ENCODE peak calls at places on chromosome 16, in seven cellular contexts. P is MG63; H is CD8-positive, alpha-beta T cell; U is fibroblast of lung; F is HCT116; E is neural progenitor cell; R is cardiac muscle cell. V is an unnamed sample. For H3K9me3, the result is how much of the 10 kb centered on the place peaks cover.

GRCh38 chr16:11045846-11046245 is 101.5 kb downstream of the CLEC16A start:
- DNase-seq in P (no peak), H (no peak), U (peak), F (no peak), E (no peak), R (peak), V (peak)

GRCh38 chr16:67399218-67399733 is 6.0 kb upstream of the TPPP3 start:
- DNase-seq in P (no peak), H (no peak), U (peak), F (no peak), E (peak), R (peak), V (peak)

GRCh38 chr16:72848759-72849664 is 198.9 kb downstream of the ZFHX3 start:
- DNase-seq in P (peak), H (no peak), U (peak), F (peak), E (peak), R (peak), V (peak)

GRCh38 chr16:11683140-11683539 is 14.9 kb downstream of the SNN start:
- DNase-seq in P (no peak), H (no peak), U (no peak), F (no peak), E (no peak), R (no peak), V (no peak)

GRCh38 chr16:20851601-20852000 is 45.3 kb downstream of the REXO5 start:
- DNase-seq in P (peak), H (no peak), U (peak), F (peak), E (no peak), R (peak), V (peak)

GRCh38 chr16:27385398-27385797 is 16.6 kb upstream of the IL21R start:
- DNase-seq in P (no peak), H (no peak), U (no peak), F (no peak), E (no peak), R (no peak), V (no peak)

GRCh38 chr16:19601083-19601976 is 45.8 kb downstream of the VPS35L start:
- DNase-seq in P (no peak), H (no peak), U (peak), F (peak), E (peak), R (peak), V (peak)

GRCh38 chr16:9062301-9062700 is 29.1 kb upstream of the HAPSTR1 start:
- DNase-seq in P (no peak), H (no peak), U (no peak), F (no peak), E (no peak), R (no peak), V (no peak)

GRCh38 chr16:4839942-4840341 is 7.1 kb downstream of the GLYR1 start:
- DNase-seq in P (no peak), H (no peak), U (peak), F (no peak), E (no peak), R (no peak), V (no peak)

GRCh38 chr16:50644730-50645129 is 36.4 kb downstream of the SNX20 start:
- DNase-seq in P (no peak), H (peak), U (peak), F (peak), E (peak), R (peak), V (peak)

GRCh38 chr16:726438-727290 is at the start of the genes CCDC78 and HAGHL:
- DNase-seq in P (peak), H (peak), U (peak), F (no peak), E (peak), R (peak), V (peak)

GRCh38 chr16:23999663-24000062 is 163.9 kb downstream of the PRKCB start:
- DNase-seq in P (no peak), H (no peak), U (no peak), F (no peak), E (no peak), R (no peak), V (no peak)

GRCh38 chr16:13858873-13859580 is 60.9 kb upstream of the ERCC4 start:
- DNase-seq in P (no peak), H (no peak), U (no peak), F (no peak), E (no peak), R (no peak), V (no peak)

GRCh38 chr16:3189869-3190268 is 1.9 kb downstream of the OR1F1 start:
- DNase-seq in P (no peak), H (no peak), U (no peak), F (no peak), E (peak), R (no peak), V (no peak)
- H3K4me3 ChIP-seq in P (peak), H (no peak), U (peak), F (no peak), E (peak), R (peak), V (peak)

GRCh38 chr16:35142147-35142808 is 1682.9 kb downstream of the TP53TG3F start:
- DNase-seq in P (no peak), H (no peak), U (no peak), F (no peak), E (no peak), R (no peak), V (no peak)
- H3K9me3 ChIP-seq in P (under half), H (under half), U (under half), F (under half), E (under half), R (under half), V (under half)

GRCh38 chr16:89863741-89864391 is 9.5 kb upstream of the TCF25 start:
- DNase-seq in P (no peak), H (peak), U (peak), F (no peak), E (no peak), R (peak), V (peak)
- H3K4me3 ChIP-seq in P (no peak), H (peak), U (no peak), F (no peak), E (no peak), R (no peak), V (no peak)

GRCh38 chr16:22785552-22785951 is 28.4 kb upstream of the HS3ST2 start:
- DNase-seq in P (no peak), H (no peak), U (no peak), F (no peak), E (no peak), R (no peak), V (no peak)
- H3K9me3 ChIP-seq in P (under half), H (under half), U (under half), F (under half), E (under half), R (under half), V (under half)

GRCh38 chr16:56307534-56307873 is 116.2 kb downstream of the GNAO1 start:
- DNase-seq in P (no peak), H (no peak), U (no peak), F (no peak), E (no peak), R (no peak), V (no peak)
- H3K4me3 ChIP-seq in P (no peak), H (no peak), U (no peak), F (no peak), E (no peak), R (no peak), V (no peak)

DNA sequence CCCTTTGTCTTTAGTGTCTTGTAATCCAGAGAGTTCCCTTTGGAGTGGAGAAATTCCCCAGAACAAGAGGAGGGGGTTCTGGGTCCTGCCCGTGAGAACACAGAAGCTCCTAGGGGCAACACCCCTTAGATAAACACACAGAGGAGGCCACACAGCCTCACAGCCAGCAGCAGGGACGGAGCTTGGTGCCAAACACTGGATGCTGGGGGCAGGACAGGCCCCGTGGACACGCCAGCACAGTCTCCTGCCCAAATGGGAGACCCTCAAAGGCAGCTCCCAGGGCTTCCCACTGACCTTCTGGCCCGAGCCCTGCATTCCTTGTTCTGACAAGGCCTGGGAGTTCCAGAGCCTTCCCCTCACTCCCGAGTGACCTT is 31.8 kb upstream of the JPH3 start:
- DNase-seq in P (no peak), H (no peak), U (no peak), F (no peak), E (no peak), R (no peak), V (no peak)
- H3K9me3 ChIP-seq in P (under half), H (under half), U (under half), F (under half), E (under half), R (under half), V (under half)

GRCh38 chr16:74261068-74261467 is 35.5 kb upstream of the PSMD7 start:
- DNase-seq in P (peak), H (no peak), U (no peak), F (no peak), E (no peak), R (no peak), V (no peak)

GRCh38 chr16:74268372-74268782 is 28.2 kb upstream of the PSMD7 start:
- DNase-seq in P (no peak), H (no peak), U (no peak), F (no peak), E (no peak), R (no peak), V (no peak)

DNA sequence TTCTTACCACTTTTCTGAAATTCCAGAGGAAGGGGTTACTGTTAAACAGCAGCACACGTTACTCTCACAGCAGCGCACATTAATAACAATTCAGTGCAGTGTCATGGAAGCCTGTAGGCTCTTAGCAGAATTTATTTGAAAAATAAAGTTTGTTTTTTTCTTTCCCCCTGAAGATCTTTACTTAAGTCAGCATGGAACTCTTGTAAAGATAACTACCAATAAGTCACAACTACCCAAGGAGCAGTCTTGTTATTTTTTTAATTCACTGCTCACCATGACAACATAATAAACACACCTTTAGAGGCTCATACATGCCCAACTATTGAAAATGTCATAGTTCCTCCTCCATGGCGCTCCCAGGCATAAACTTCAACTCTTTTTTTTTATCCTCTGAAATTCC is 31.8 kb upstream of the PSMD7 start:
- DNase-seq in P (no peak), H (no peak), U (no peak), F (no peak), E (peak), R (no peak), V (no peak)
- H3K4me3 ChIP-seq in P (no peak), H (no peak), U (no peak), F (no peak), E (no peak), R (no peak), V (no peak)

GRCh38 chr16:68790130-68790761 is 53.1 kb upstream of the TANGO6 start:
- DNase-seq in P (peak), H (no peak), U (peak), F (no peak), E (peak), R (peak), V (peak)
- H3K9me3 ChIP-seq in P (under half), H (under half), U (under half), F (under half), E (under half), R (under half), V (under half)

DNA sequence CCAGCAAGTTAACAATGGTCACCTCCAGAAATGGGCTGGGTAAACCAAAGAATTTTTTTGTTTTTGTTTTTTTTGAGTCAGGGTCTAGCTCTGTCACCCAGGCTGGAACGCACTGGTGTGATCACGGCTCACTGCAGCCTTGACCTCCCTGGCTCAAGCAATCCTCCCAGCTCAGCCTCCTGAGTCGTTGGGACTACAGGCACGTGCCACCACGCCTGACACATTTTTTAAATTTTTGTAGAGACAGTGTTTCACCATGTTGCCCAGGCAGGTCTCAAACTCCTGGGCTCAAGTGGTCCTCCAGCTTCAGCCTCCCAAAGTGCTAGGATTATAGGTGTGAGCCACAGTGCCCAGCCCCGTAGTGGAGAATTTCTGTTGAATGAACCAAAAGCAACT is 1.7 kb downstream of the SPSB3 start:
- DNase-seq in P (no peak), H (no peak), U (no peak), F (no peak), E (no peak), R (no peak), V (no peak)
- H3K4me3 ChIP-seq in P (peak), H (no peak), U (no peak), F (no peak), E (no peak), R (no peak), V (peak)

DNA sequence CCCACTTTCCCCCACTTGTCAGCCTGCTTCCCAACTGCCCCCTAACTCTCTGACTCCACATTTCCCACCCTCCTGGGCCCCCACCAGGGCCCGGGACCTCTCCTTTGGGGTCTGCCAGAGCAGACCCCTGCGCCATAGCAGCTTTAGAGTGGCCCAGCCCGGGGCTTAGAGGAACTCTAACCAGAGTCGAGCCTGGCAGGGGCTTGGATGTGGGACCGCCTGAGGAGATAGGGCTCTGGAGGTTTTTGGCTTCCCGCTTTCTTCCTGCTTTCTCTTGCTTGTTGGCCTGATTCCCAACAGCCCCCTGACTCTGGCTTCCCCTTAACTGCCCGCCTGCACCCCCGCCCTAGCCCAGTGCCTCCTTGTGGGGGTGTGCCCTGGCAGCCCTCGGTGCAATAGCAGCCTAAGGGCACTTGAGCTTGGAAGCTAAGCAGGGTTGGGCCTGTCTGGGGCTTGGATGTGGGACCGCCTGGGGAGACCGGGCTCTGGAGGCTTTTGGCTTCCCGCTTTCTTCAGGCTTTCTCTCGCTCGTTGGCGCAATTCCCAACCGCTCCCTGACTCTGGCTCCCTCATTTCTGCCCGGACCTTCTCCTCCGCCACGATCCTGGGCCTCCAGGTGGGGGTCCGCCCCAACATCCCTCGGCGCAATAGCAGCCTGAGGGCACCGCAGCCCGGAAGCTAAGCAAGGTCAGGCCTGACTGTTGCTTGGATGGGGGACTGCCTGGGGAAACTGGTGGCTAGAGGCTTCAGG is 2292.0 kb downstream of the TP53TG3F start:
- DNase-seq in P (no peak), H (no peak), U (no peak), F (no peak), E (no peak), R (no peak), V (no peak)
- H3K9me3 ChIP-seq in P (under half), H (under half), U (under half), F (under half), E (under half), R (under half), V (under half)

V was measured in GM23248.